ENCODE peak calls at places on chromosomes 3 and 15, in four cellular contexts. E, Z, A and L are unnamed samples.
A peak's percentile ranks its signal among the peaks of the same experiment; 100 is the strongest.

GRCh38 chr15:68310178-68310810 is 32.7 kb downstream of the FEM1B start:
- DNase-seq in Z (no peak), A (no peak), E (peak; percentile 31), L (peak; percentile 46)

GRCh38 chr3:24303057-24303754 is 191.4 kb downstream of the THRB start:
- DNase-seq in Z (no peak), A (no peak), E (no peak), L (no peak)

GRCh38 chr3:168885028-168885427 is 778.5 kb downstream of the MECOM start:
- DNase-seq in E (no peak), Z (no peak), A (no peak), L (no peak)

GRCh38 chr3:23654571-23654970 is 151.2 kb upstream of the UBE2E1 start:
- DNase-seq in Z (no peak), E (no peak), A (no peak), L (no peak)

GRCh38 chr15:61702224-61703120 is 357.8 kb downstream of the VPS13C start:
- DNase-seq in Z (no peak), E (no peak), A (no peak), L (no peak)

GRCh38 chr3:178585439-178585838 is 49.2 kb downstream of the KCNMB2 start:
- DNase-seq in E (no peak), A (no peak), Z (no peak), L (no peak)

GRCh38 chr3:160169139-160169830 is 55.9 kb upstream of the C3orf80 start:
- DNase-seq in A (no peak), Z (no peak), E (no peak), L (no peak)

GRCh38 chr3:124201786-124202185 is 209.9 kb upstream of the ROPN1 start:
- DNase-seq in E (no peak), Z (peak; percentile 33), A (no peak), L (no peak)

GRCh38 chr15:64720188-64720587 is 55.2 kb downstream of the RBPMS2 start:
- DNase-seq in A (no peak), Z (no peak), E (no peak), L (no peak)

GRCh38 chr15:57353317-57353804 is 22.9 kb upstream of the CGNL1 start:
- DNase-seq in E (no peak), A (no peak), Z (no peak), L (no peak)

GRCh38 chr3:141851411-141851810 is 25.0 kb upstream of the ATP1B3 start:
- DNase-seq in Z (no peak), E (no peak), A (no peak), L (no peak)

GRCh38 chr15:99361541-99362185 is 110.4 kb downstream of the LRRC28 start:
- DNase-seq in Z (no peak), E (no peak), A (no peak), L (no peak)

GRCh38 chr15:91422704-91423254 is 322.7 kb downstream of the SV2B start:
- DNase-seq in Z (no peak), A (peak; percentile 7), E (no peak), L (no peak)

GRCh38 chr3:189195302-189195701 is 23.5 kb downstream of the TPRG1 start:
- DNase-seq in Z (no peak), E (no peak), A (peak; percentile 24), L (no peak)

GRCh38 chr3:197792019-197792647 is 1.1 kb downstream of the LRCH3 start:
- DNase-seq in Z (no peak), A (peak; percentile 68), E (no peak), L (no peak)